ENCODE peak calls at places on chromosomes 7 and 10, in six cellular contexts. D is upper lobe of right lung; P is CD4-positive, alpha-beta T cell; I is cardiac muscle cell; Q is endothelial cell of umbilical vein; C is GM23338. T is an unnamed sample.

GRCh38 chr7:45984386-45985295 is 63.6 kb upstream of the IGFBP3 start:
- DNase-seq in I (no peak), Q (no peak), P (no peak), D (no peak), C (no peak), T (no peak)

GRCh38 chr10:101442456-101442800 is 88.5 kb downstream of the BTRC start:
- DNase-seq in P (no peak), C (no peak), I (no peak), Q (no peak), D (no peak), T (no peak)

GRCh38 chr7:71665716-71666115 is 533.8 kb downstream of the GALNT17 start:
- DNase-seq in P (no peak), I (no peak), C (no peak), D (no peak), Q (no peak), T (no peak)

GRCh38 chr10:20990604-20991003 is 93.5 kb upstream of the NEBL start:
- DNase-seq in D (no peak), Q (no peak), C (no peak), P (no peak), I (no peak), T (peak)

GRCh38 chr10:23693895-23694294 is 255.0 kb downstream of the OTUD1 start:
- DNase-seq in D (no peak), I (no peak), P (no peak), Q (no peak), C (peak), T (peak)

GRCh38 chr10:80460399-80461207 is 6.5 kb downstream of the TSPAN14 start:
- DNase-seq in Q (peak), D (peak), C (peak), I (no peak), P (no peak), T (peak)

GRCh38 chr10:21737061-21737460 is 203.0 kb downstream of the MLLT10 start:
- DNase-seq in P (no peak), I (no peak), D (no peak), Q (no peak), C (no peak), T (no peak)

GRCh38 chr7:9204571-9204970 is 771.2 kb downstream of the NXPH1 start:
- DNase-seq in D (no peak), Q (no peak), P (no peak), I (no peak), C (no peak), T (no peak)

GRCh38 chr7:125823538-125823937 is 893.9 kb upstream of the POT1 start:
- DNase-seq in C (no peak), P (no peak), I (no peak), D (no peak), Q (no peak), T (no peak)

GRCh38 chr7:22569586-22570321 is 69.8 kb upstream of the STEAP1B start:
- DNase-seq in D (peak), P (no peak), C (no peak), Q (peak), I (no peak), T (peak)

GRCh38 chr10:126516515-126516914 is 128.2 kb upstream of the ADAM12 start:
- DNase-seq in P (no peak), D (no peak), C (no peak), I (no peak), Q (no peak), T (no peak)

GRCh38 chr7:76372984-76373833 is 14.4 kb upstream of the YWHAG start:
- DNase-seq in Q (peak), I (no peak), P (no peak), D (no peak), C (no peak), T (no peak)

GRCh38 chr10:70085975-70086613 is 33.4 kb downstream of the MACROH2A2 start:
- DNase-seq in P (no peak), Q (no peak), I (no peak), C (no peak), D (no peak), T (no peak)

GRCh38 chr10:70078937-70079336 is 26.3 kb downstream of the MACROH2A2 start:
- DNase-seq in Q (no peak), P (no peak), D (no peak), I (no peak), C (peak), T (no peak)

GRCh38 chr10:70087641-70088040 is 35.0 kb downstream of the MACROH2A2 start:
- DNase-seq in P (no peak), Q (no peak), I (no peak), D (no peak), C (no peak), T (no peak)

GRCh38 chr10:70088299-70088698 is 35.7 kb downstream of the MACROH2A2 start:
- DNase-seq in C (no peak), I (no peak), Q (no peak), P (no peak), D (no peak), T (no peak)

GRCh38 chr10:70084189-70084588 is 31.5 kb downstream of the MACROH2A2 start:
- DNase-seq in Q (no peak), I (no peak), C (no peak), P (no peak), D (no peak), T (no peak)
- TF ChIP-seq CTCF in Q (no peak), I (no peak), C (no peak), P (peak), D (no peak), T (no peak)

GRCh38 chr10:48607356-48608278 is 2.7 kb upstream of the ARHGAP22 start:
- DNase-seq in I (no peak), C (no peak), P (no peak), Q (peak), D (no peak), T (no peak)

GRCh38 chr10:48608926-48609325 is 4.1 kb upstream of the ARHGAP22 start:
- DNase-seq in Q (no peak), D (no peak), I (no peak), P (no peak), C (no peak), T (no peak)

GRCh38 chr10:48609441-48609840 is 4.6 kb upstream of the ARHGAP22 start:
- DNase-seq in C (no peak), D (no peak), Q (no peak), P (no peak), I (no peak), T (no peak)

GRCh38 chr10:48606530-48607355 is 1.9 kb upstream of the ARHGAP22 start:
- DNase-seq in D (no peak), P (no peak), C (no peak), Q (peak), I (no peak), T (no peak)

GRCh38 chr10:48608279-48608681 is 3.4 kb upstream of the ARHGAP22 start:
- DNase-seq in P (no peak), Q (no peak), I (peak), C (peak), D (no peak), T (peak)
- TF ChIP-seq CTCF in P (peak), Q (peak), I (peak), C (peak), D (peak), T (peak)

GRCh38 chr10:106863549-106863948 is 301.0 kb downstream of the SORCS1 start:
- DNase-seq in I (peak), D (no peak), Q (no peak), P (no peak), C (peak), T (peak)
- TF ChIP-seq CTCF in I (no peak), D (no peak), Q (no peak), P (no peak), C (peak), T (peak)

GRCh38 chr7:2508327-2509231 is 11.0 kb upstream of the LFNG start:
- DNase-seq in C (no peak), P (peak), I (no peak), D (peak), Q (no peak), T (peak)
- TF ChIP-seq CTCF in C (no peak), P (no peak), I (no peak), D (no peak), Q (no peak), T (no peak)

GRCh38 chr7:19122018-19122588 is 4.7 kb upstream of the TWIST1 start:
- DNase-seq in Q (peak), D (no peak), I (peak), P (no peak), C (peak), T (peak)
- TF ChIP-seq CTCF in Q (peak), D (peak), I (peak), P (no peak), C (peak), T (peak)

GRCh38 chr7:55052726-55053431 is 34.1 kb downstream of the EGFR start:
- DNase-seq in I (no peak), Q (no peak), D (no peak), P (no peak), C (no peak), T (no peak)

GRCh38 chr7:55054758-55055157 is 35.9 kb downstream of the EGFR start:
- DNase-seq in I (no peak), Q (no peak), D (no peak), P (no peak), C (no peak), T (no peak)

GRCh38 chr7:55053651-55054226 is 34.9 kb downstream of the EGFR start:
- DNase-seq in C (no peak), Q (no peak), P (no peak), D (no peak), I (no peak), T (no peak)

GRCh38 chr7:55055479-55055878 is 36.7 kb downstream of the EGFR start:
- DNase-seq in Q (no peak), I (no peak), P (no peak), D (no peak), C (no peak), T (no peak)

DNA sequence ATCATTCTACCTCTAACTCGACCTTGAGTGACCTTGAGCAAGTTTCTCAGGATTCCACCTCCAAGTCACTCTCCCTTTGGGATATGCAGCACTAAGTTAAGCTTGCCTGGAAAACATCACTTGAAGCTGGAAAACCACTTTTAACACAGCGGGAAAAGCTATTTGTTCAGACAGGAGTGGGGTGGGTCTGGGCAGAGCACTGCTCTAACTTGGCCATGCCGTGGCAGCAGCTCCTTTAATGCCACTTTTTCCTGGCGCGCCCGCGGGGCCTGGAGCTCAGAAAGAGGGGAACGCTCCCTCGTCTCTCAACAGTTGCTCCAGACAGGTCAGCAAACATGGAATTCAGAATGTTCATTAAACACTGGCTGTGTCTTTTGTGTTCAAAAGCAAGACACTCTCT is 35.4 kb downstream of the EGFR start:
- DNase-seq in P (no peak), D (no peak), Q (no peak), C (no peak), I (no peak), T (no peak)
- TF ChIP-seq CTCF in P (no peak), D (no peak), Q (no peak), C (no peak), I (no peak), T (no peak)

GRCh38 chr10:82254237-82254636 is 379.2 kb downstream of the NRG3 start:
- DNase-seq in P (no peak), D (no peak), I (no peak), C (no peak), Q (no peak), T (no peak)

GRCh38 chr10:82252081-82252480 is 377.1 kb downstream of the NRG3 start:
- DNase-seq in Q (no peak), C (no peak), D (no peak), P (no peak), I (no peak), T (no peak)

GRCh38 chr10:82251222-82251977 is 376.4 kb downstream of the NRG3 start:
- DNase-seq in P (no peak), Q (no peak), D (no peak), I (no peak), C (peak), T (no peak)

DNA sequence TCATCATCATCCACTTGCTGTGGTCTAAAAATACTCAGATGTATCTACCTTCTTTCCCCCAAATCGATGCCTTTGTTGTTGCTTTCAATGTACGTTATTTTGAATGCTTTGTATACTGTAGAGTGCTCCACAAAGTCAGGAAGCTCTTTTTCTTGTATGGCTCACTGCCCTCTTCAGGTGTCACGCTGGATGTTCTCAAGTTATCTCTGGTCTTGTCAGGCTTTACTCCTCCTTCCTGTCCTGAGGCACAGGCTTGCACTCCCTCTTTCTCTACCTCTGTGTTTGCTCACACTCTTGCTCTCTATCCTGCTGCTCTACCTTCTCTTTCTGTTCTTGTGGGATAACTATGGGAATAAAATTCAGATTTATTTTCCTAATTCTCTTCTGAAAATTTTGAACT is 381.3 kb downstream of the NRG3 start:
- DNase-seq in I (no peak), C (peak), Q (no peak), D (no peak), P (no peak), T (no peak)
- TF ChIP-seq CTCF in I (no peak), C (no peak), Q (no peak), D (no peak), P (no peak), T (no peak)

GRCh38 chr10:132325969-132326889 is 5.8 kb upstream of the LRRC27 start:
- DNase-seq in P (no peak), Q (no peak), I (no peak), C (no peak), D (peak), T (no peak)

GRCh38 chr10:132319853-132320669 is 11.9 kb upstream of the LRRC27 start:
- DNase-seq in D (peak), I (no peak), Q (no peak), C (no peak), P (no peak), T (peak)

GRCh38 chr10:132320776-132321469 is 11.1 kb upstream of the LRRC27 start:
- DNase-seq in P (no peak), D (no peak), C (no peak), I (no peak), Q (no peak), T (no peak)

GRCh38 chr10:132321726-132322125 is 10.3 kb upstream of the LRRC27 start:
- DNase-seq in Q (no peak), D (peak), P (no peak), I (no peak), C (no peak), T (no peak)

DNA sequence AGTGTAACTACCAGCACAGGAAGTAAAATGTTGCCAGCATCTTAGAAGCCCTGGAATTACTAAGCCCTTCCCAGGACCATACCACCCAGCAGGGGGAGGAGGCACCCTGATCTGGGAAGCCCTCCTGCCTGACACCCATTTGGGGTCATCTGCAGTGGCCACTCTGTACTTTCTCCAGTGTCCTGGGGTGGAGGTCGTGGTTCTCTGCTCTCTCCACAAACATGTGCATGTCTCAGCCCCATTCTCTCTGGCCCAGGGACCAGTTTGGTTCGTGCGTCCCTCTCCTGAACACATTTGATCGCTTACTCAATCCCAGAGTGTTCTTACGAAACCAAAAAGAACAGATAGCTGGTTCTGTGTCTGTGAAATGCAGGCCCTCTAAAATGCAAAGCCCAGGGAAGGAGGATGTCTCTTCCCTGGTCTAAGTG is 9.4 kb upstream of the LRRC27 start:
- DNase-seq in D (no peak), I (no peak), P (no peak), Q (no peak), C (peak), T (peak)
- TF ChIP-seq CTCF in D (no peak), I (peak), P (no peak), Q (no peak), C (no peak), T (peak)

GRCh38 chr10:13485623-13486022 is 43.2 kb downstream of the BEND7 start:
- DNase-seq in I (peak), P (no peak), D (no peak), Q (peak), C (no peak), T (no peak)
- TF ChIP-seq CTCF in I (peak), P (no peak), D (no peak), Q (no peak), C (peak), T (peak)